ENCODE peak calls at places on chromosomes 12 and 14, in nine cellular contexts. H is lower leg skin, V is RWPE1, N is cardiac fibroblast, R is GM13977, B is psoas muscle, F is nephron progenitor cell, I is tibial nerve, M is ovary. A is an unnamed sample.

GRCh38 chr14:67241416-67242362 is at the start of gene PALS1:
- DNase-seq in H (peak; percentile 40), V (peak; percentile 55), N (peak; percentile 78), R (peak; percentile 40), B (no peak), F (no peak), I (peak; percentile 23), M (no peak), A (no peak)

GRCh38 chr12:11510671-11511070 is 115.3 kb upstream of the PRB2 start:
- DNase-seq in H (no peak), V (no peak), N (no peak), R (no peak), B (no peak), F (no peak), I (no peak), M (no peak), A (no peak)

GRCh38 chr12:51847830-51848727 is at the start of gene FIGNL2:
- DNase-seq in H (no peak), V (no peak), N (no peak), R (peak; percentile 48), B (no peak), F (peak; percentile 75), I (peak; percentile 39), M (no peak), A (no peak)

GRCh38 chr12:13362260-13362841 is 165.8 kb downstream of the EMP1 start:
- DNase-seq in H (no peak), V (peak; percentile 64), N (peak; percentile 53), R (peak; percentile 69), B (peak; percentile 57), F (peak; percentile 63), I (peak; percentile 38), M (no peak), A (peak; percentile 58)

GRCh38 chr14:21047378-21047781 is 5.2 kb downstream of the RNASE7 start:
- DNase-seq in H (no peak), V (no peak), N (peak; percentile 56), R (no peak), B (no peak), F (no peak), I (no peak), M (no peak), A (no peak)

GRCh38 chr14:37858733-37859132 is 263.3 kb downstream of the TTC6 start:
- DNase-seq in H (no peak), V (no peak), N (no peak), R (no peak), B (no peak), F (no peak), I (no peak), M (no peak), A (no peak)

GRCh38 chr12:31004666-31005065 is 69.0 kb upstream of the DDX11 start:
- DNase-seq in H (no peak), V (no peak), N (no peak), R (no peak), B (no peak), F (no peak), I (no peak), M (no peak), A (no peak)

GRCh38 chr12:11697670-11698387 is 48.4 kb downstream of the ETV6 start:
- DNase-seq in H (no peak), V (peak; percentile 31), N (peak; percentile 64), R (no peak), B (no peak), F (no peak), I (no peak), M (no peak), A (no peak)

GRCh38 chr14:21034707-21035106 is at the start of gene RNASE13:
- DNase-seq in H (no peak), V (no peak), N (no peak), R (no peak), B (no peak), F (no peak), I (no peak), M (no peak), A (no peak)

GRCh38 chr12:54527631-54527929 is 21.8 kb upstream of the PDE1B start:
- DNase-seq in H (no peak), V (no peak), N (no peak), R (no peak), B (no peak), F (no peak), I (no peak), M (no peak), A (no peak)

GRCh38 chr12:47306130-47306529 is 226.4 kb upstream of the AMIGO2 start:
- DNase-seq in H (no peak), V (no peak), N (no peak), R (no peak), B (no peak), F (no peak), I (no peak), M (no peak), A (no peak)

GRCh38 chr14:100239200-100239839 is 376 bp downstream of the YY1 start:
- DNase-seq in H (peak; percentile 31), V (no peak), N (no peak), R (no peak), B (peak; percentile 68), F (peak; percentile 52), I (no peak), M (peak; percentile 60), A (no peak)

GRCh38 chr12:14167005-14167628 is 185.7 kb upstream of the GRIN2B start:
- DNase-seq in H (peak; percentile 35), V (peak; percentile 58), N (peak; percentile 64), R (peak; percentile 73), B (no peak), F (peak; percentile 65), I (peak; percentile 62), M (no peak), A (peak; percentile 69)

GRCh38 chr12:66288121-66288520 is 14.2 kb upstream of the HELB start:
- DNase-seq in H (no peak), V (no peak), N (no peak), R (no peak), B (no peak), F (no peak), I (no peak), M (no peak), A (no peak)

GRCh38 chr12:92146497-92146828 is 817 bp upstream of the BTG1 start:
- DNase-seq in H (no peak), V (no peak), N (peak; percentile 46), R (no peak), B (no peak), F (no peak), I (no peak), M (no peak), A (no peak)

GRCh38 chr12:55743967-55744931 is 1.3 kb downstream of the GDF11 start:
- DNase-seq in H (no peak), V (no peak), N (no peak), R (no peak), B (no peak), F (peak; percentile 40), I (no peak), M (no peak), A (no peak)

GRCh38 chr14:98494582-98494981 is 777.4 kb downstream of the BCL11B start:
- DNase-seq in H (no peak), V (peak; percentile 78), N (no peak), R (no peak), B (no peak), F (no peak), I (no peak), M (no peak), A (no peak)

GRCh38 chr14:24365600-24366374 is 2.2 kb upstream of the NFATC4 start:
- DNase-seq in H (peak; percentile 88), V (no peak), N (peak; percentile 97), R (peak; percentile 76), B (peak; percentile 88), F (peak; percentile 81), I (peak; percentile 82), M (peak; percentile 90), A (peak; percentile 70)

GRCh38 chr12:1377117-1377516 is 217.3 kb downstream of the FBXL14 start:
- DNase-seq in H (no peak), V (no peak), N (no peak), R (no peak), B (no peak), F (no peak), I (no peak), M (no peak), A (no peak)

GRCh38 chr12:1377681-1378080 is 216.7 kb downstream of the FBXL14 start:
- DNase-seq in H (no peak), V (no peak), N (no peak), R (no peak), B (no peak), F (no peak), I (no peak), M (no peak), A (no peak)

GRCh38 chr12:1384910-1385309 is 209.5 kb downstream of the FBXL14 start:
- DNase-seq in H (no peak), V (no peak), N (no peak), R (no peak), B (no peak), F (no peak), I (no peak), M (no peak), A (no peak)

GRCh38 chr12:1375323-1375722 is 219.1 kb downstream of the FBXL14 start:
- DNase-seq in H (no peak), V (no peak), N (no peak), R (no peak), B (no peak), F (no peak), I (no peak), M (no peak), A (no peak)

GRCh38 chr12:1380171-1380974 is 214.0 kb downstream of the FBXL14 start:
- DNase-seq in H (no peak), V (no peak), N (no peak), R (no peak), B (no peak), F (no peak), I (no peak), M (no peak), A (no peak)
- TF ChIP-seq CTCF in H (no peak), V (no peak), N (no peak), R (no peak), B (no peak), F (no peak), I (no peak), M (no peak), A (no peak)

GRCh38 chr12:89470741-89471504 is 53.7 kb downstream of the GALNT4 start:
- DNase-seq in H (no peak), V (no peak), N (peak; percentile 77), R (peak; percentile 32), B (no peak), F (no peak), I (no peak), M (no peak), A (peak; percentile 42)
- TF ChIP-seq CTCF in H (no peak), V (no peak), N (peak; percentile 69), R (peak; percentile 67), B (peak; percentile 60), F (peak; percentile 51), I (peak; percentile 41), M (no peak), A (peak; percentile 53)

DNA sequence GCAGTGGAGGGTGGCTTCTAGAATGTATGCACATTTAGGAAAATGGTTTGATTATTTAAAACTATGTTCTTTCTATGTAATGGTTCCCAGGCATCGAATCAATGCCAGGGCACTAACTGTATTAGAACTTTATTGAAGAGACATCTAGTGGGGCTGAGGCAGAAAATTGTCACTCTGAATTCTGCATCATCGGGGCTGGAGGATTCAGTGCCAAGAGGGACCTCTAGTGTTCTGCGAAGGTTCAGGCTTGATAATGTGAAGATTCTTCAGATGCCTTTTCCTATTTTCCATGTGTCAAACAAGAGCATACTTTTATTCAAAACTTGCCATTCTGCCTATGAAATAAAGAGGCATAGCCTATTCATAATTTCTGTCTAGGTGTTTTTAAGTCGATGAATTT is 146.3 kb downstream of the CAND1 start:
- DNase-seq in H (no peak), V (no peak), N (peak; percentile 56), R (no peak), B (no peak), F (no peak), I (peak; percentile 16), M (no peak), A (peak; percentile 22)
- TF ChIP-seq CTCF in H (no peak), V (no peak), N (peak; percentile 56), R (peak; percentile 47), B (peak; percentile 55), F (peak; percentile 45), I (peak; percentile 18), M (no peak), A (peak; percentile 23)

GRCh38 chr14:31239673-31240072 is 32.1 kb upstream of the HECTD1 start:
- DNase-seq in H (no peak), V (no peak), N (no peak), R (no peak), B (no peak), F (no peak), I (no peak), M (no peak), A (no peak)
- TF ChIP-seq CTCF in H (no peak), V (no peak), N (no peak), R (no peak), B (no peak), F (no peak), I (no peak), M (no peak), A (no peak)